ENCODE peak calls at places on chromosomes 13 and 19, in six cellular contexts. C is stimulated activated CD4-positive, alpha-beta T cell treated with anti-CD3 and anti-CD28 coated beads, Interleukin-1b, Interleukin-23, amount 100 ng/mL, for 1 hour; A is neural progenitor cell; T is NCI-H2081 treated with DMSO at 0.1 percent for 48 hours; W is D341Med; L is NCI-H446. O is an unnamed sample.

GRCh38 chr13:98416408-98416807 is 160.5 kb downstream of the STK24 start:
- DNase-seq in C (no peak), A (no peak), T (peak), W (no peak), L (no peak), O (no peak)

GRCh38 chr13:51208707-51209106 is 13.5 kb upstream of the FAM124A start:
- DNase-seq in C (no peak), A (no peak), T (no peak), W (no peak), L (no peak), O (no peak)

GRCh38 chr13:99969934-99970760 is 1.4 kb downstream of the ZIC5 start:
- DNase-seq in C (no peak), A (peak), T (no peak), W (peak), L (no peak), O (peak)

GRCh38 chr19:46898731-46899130 is 37.9 kb downstream of the ARHGAP35 start:
- DNase-seq in C (no peak), A (no peak), T (no peak), W (no peak), L (no peak), O (peak)

GRCh38 chr13:46905249-46905648 is 8.4 kb upstream of the HTR2A start:
- DNase-seq in C (no peak), A (no peak), T (no peak), W (no peak), L (no peak), O (no peak)

GRCh38 chr13:99370476-99371272 is 63.5 kb upstream of the GPR183 start:
- DNase-seq in C (no peak), A (no peak), T (no peak), W (no peak), L (no peak), O (no peak)

GRCh38 chr13:98226520-98226919 is 49.5 kb upstream of the RNF113B start:
- DNase-seq in C (no peak), A (no peak), T (no peak), W (no peak), L (no peak), O (no peak)

GRCh38 chr13:111567637-111568036 is 247.2 kb downstream of the TEX29 start:
- DNase-seq in C (no peak), A (no peak), T (no peak), W (no peak), L (no peak), O (no peak)

GRCh38 chr19:55355213-55355821 is 798 bp upstream of the COX6B2 start:
- DNase-seq in C (no peak), A (peak), T (no peak), W (no peak), L (no peak), O (no peak)

GRCh38 chr13:43799191-43799590 is 12.4 kb upstream of the ENOX1 start:
- DNase-seq in C (no peak), A (no peak), T (no peak), W (no peak), L (no peak), O (no peak)

GRCh38 chr13:74288361-74288911 is 154.2 kb upstream of the KLF12 start:
- DNase-seq in C (no peak), A (peak), T (no peak), W (no peak), L (no peak), O (peak)